ENCODE peak calls at places on chromosome 15, in seven cellular contexts. One of them, this sample, is unnamed.

GRCh38 chr15:80699981-80700380 is 4.9 kb downstream of the ABHD17C start:
- DNase-seq in CD4-positive, alpha-beta T cell: no peak
- DNase-seq in NCI-H1417: no peak
- DNase-seq in EL: peak; percentile 30
- DNase-seq in AG08395: peak; percentile 9
- DNase-seq in H1: no peak
- DNase-seq in tibial artery: no peak
- DNase-seq in this sample: peak; percentile 9

GRCh38 chr15:22265961-22266360 is 185.6 kb downstream of the OR4M2 start:
- DNase-seq in CD4-positive, alpha-beta T cell: no peak
- DNase-seq in NCI-H1417: no peak
- DNase-seq in EL: no peak
- DNase-seq in AG08395: no peak
- DNase-seq in H1: no peak
- DNase-seq in tibial artery: no peak
- DNase-seq in this sample: no peak

GRCh38 chr15:48940508-48940907 is 23.2 kb downstream of the SHC4 start:
- DNase-seq in CD4-positive, alpha-beta T cell: no peak
- DNase-seq in NCI-H1417: no peak
- DNase-seq in EL: peak; percentile 97
- DNase-seq in AG08395: peak; percentile 78
- DNase-seq in H1: no peak
- DNase-seq in tibial artery: no peak
- DNase-seq in this sample: peak; percentile 88

GRCh38 chr15:99954361-99955180 is 221.3 kb upstream of the LYSMD4 start:
- DNase-seq in CD4-positive, alpha-beta T cell: no peak
- DNase-seq in NCI-H1417: no peak
- DNase-seq in EL: peak; percentile 8
- DNase-seq in AG08395: no peak
- DNase-seq in H1: peak; percentile 35
- DNase-seq in tibial artery: no peak
- DNase-seq in this sample: peak; percentile 43

GRCh38 chr15:78715930-78716329 is 74.9 kb upstream of the CHRNB4 start:
- DNase-seq in CD4-positive, alpha-beta T cell: no peak
- DNase-seq in NCI-H1417: no peak
- DNase-seq in EL: peak; percentile 68
- DNase-seq in AG08395: no peak
- DNase-seq in H1: no peak
- DNase-seq in tibial artery: no peak
- DNase-seq in this sample: no peak

GRCh38 chr15:52340093-52340492 is 44.5 kb upstream of the MYO5C start:
- DNase-seq in CD4-positive, alpha-beta T cell: no peak
- DNase-seq in NCI-H1417: no peak
- DNase-seq in EL: no peak
- DNase-seq in AG08395: no peak
- DNase-seq in H1: no peak
- DNase-seq in tibial artery: no peak
- DNase-seq in this sample: no peak

GRCh38 chr15:62472616-62473299 is 307.7 kb upstream of the C2CD4B start:
- DNase-seq in CD4-positive, alpha-beta T cell: no peak
- DNase-seq in NCI-H1417: no peak
- DNase-seq in EL: peak; percentile 36
- DNase-seq in AG08395: peak; percentile 22
- DNase-seq in H1: no peak
- DNase-seq in tibial artery: peak; percentile 76
- DNase-seq in this sample: no peak

GRCh38 chr15:49521802-49522201 is 98.8 kb downstream of the FGF7 start:
- DNase-seq in CD4-positive, alpha-beta T cell: no peak
- DNase-seq in NCI-H1417: no peak
- DNase-seq in EL: peak; percentile 8
- DNase-seq in AG08395: no peak
- DNase-seq in H1: no peak
- DNase-seq in tibial artery: no peak
- DNase-seq in this sample: no peak

GRCh38 chr15:48325400-48325799 is 5.8 kb upstream of the DUT start:
- DNase-seq in CD4-positive, alpha-beta T cell: no peak
- DNase-seq in NCI-H1417: no peak
- DNase-seq in EL: no peak
- DNase-seq in AG08395: no peak
- DNase-seq in H1: no peak
- DNase-seq in tibial artery: no peak
- DNase-seq in this sample: no peak

GRCh38 chr15:101167791-101168462 is 83.9 kb downstream of the CHSY1 start:
- DNase-seq in CD4-positive, alpha-beta T cell: peak; percentile 16
- DNase-seq in NCI-H1417: no peak
- DNase-seq in EL: peak; percentile 93
- DNase-seq in AG08395: peak; percentile 65
- DNase-seq in H1: no peak
- DNase-seq in tibial artery: peak; percentile 86
- DNase-seq in this sample: no peak

GRCh38 chr15:52331490-52332240 is 36.1 kb upstream of the MYO5C start:
- DNase-seq in CD4-positive, alpha-beta T cell: peak; percentile 19
- DNase-seq in NCI-H1417: no peak
- DNase-seq in EL: peak; percentile 52
- DNase-seq in AG08395: peak; percentile 58
- DNase-seq in H1: no peak
- DNase-seq in tibial artery: no peak
- DNase-seq in this sample: peak; percentile 57

GRCh38 chr15:38017721-38018120 is 83.3 kb downstream of the TMCO5A start:
- DNase-seq in CD4-positive, alpha-beta T cell: no peak
- DNase-seq in NCI-H1417: no peak
- DNase-seq in EL: no peak
- DNase-seq in AG08395: no peak
- DNase-seq in H1: no peak
- DNase-seq in tibial artery: peak; percentile 70
- DNase-seq in this sample: no peak

GRCh38 chr15:80607288-80607980 is 87.7 kb upstream of the ABHD17C start:
- DNase-seq in CD4-positive, alpha-beta T cell: no peak
- DNase-seq in NCI-H1417: no peak
- DNase-seq in EL: no peak
- DNase-seq in AG08395: no peak
- DNase-seq in H1: peak; percentile 10
- DNase-seq in tibial artery: no peak
- DNase-seq in this sample: no peak